ENCODE peak calls at places on chromosome 1, in four cellular contexts. N is heart left ventricle, E is OCI-LY7, A is HAP-1. L is an unnamed sample.
A peak's percentile ranks its signal among the peaks of the same experiment; 100 is the strongest.

GRCh38 chr1:241715956-241716355 is 63.9 kb downstream of the WDR64 start:
- DNase-seq in E (no peak), N (no peak), A (no peak), L (no peak)

GRCh38 chr1:55868026-55868425 is 652.9 kb upstream of the USP24 start:
- DNase-seq in A (no peak), E (no peak), N (no peak), L (no peak)

GRCh38 chr1:200372095-200372884 is 37.5 kb downstream of the ZNF281 start:
- DNase-seq in A (no peak), E (no peak), N (no peak), L (peak; percentile 73)

GRCh38 chr1:47557086-47557866 is 119.4 kb downstream of the FOXD2 start:
- DNase-seq in N (no peak), A (no peak), E (no peak), L (no peak)

GRCh38 chr1:205925730-205926129 is 17.5 kb downstream of the SLC26A9 start:
- DNase-seq in E (no peak), A (no peak), N (no peak), L (peak; percentile 19)

GRCh38 chr1:239233626-239234025 is 152.7 kb upstream of the CHRM3 start:
- DNase-seq in A (no peak), E (no peak), N (no peak), L (no peak)

GRCh38 chr1:39919545-39919944 is 17.8 kb upstream of the MYCL start:
- DNase-seq in N (no peak), A (peak; percentile 71), E (peak; percentile 80), L (peak; percentile 76)

GRCh38 chr1:61967750-61968149 is 225.5 kb downstream of the PATJ start:
- DNase-seq in N (no peak), A (no peak), E (no peak), L (no peak)

GRCh38 chr1:178931843-178932551 is 61.1 kb upstream of the ANGPTL1 start:
- DNase-seq in A (no peak), N (peak; percentile 28), E (no peak), L (no peak)

GRCh38 chr1:13642306-13643004 is 57.5 kb upstream of the PRDM2 start:
- DNase-seq in E (peak; percentile 70), A (no peak), N (no peak), L (no peak)

GRCh38 chr1:156551866-156552265 is 20.5 kb downstream of the IQGAP3 start:
- DNase-seq in A (no peak), N (no peak), E (no peak), L (peak; percentile 73)

DNA sequence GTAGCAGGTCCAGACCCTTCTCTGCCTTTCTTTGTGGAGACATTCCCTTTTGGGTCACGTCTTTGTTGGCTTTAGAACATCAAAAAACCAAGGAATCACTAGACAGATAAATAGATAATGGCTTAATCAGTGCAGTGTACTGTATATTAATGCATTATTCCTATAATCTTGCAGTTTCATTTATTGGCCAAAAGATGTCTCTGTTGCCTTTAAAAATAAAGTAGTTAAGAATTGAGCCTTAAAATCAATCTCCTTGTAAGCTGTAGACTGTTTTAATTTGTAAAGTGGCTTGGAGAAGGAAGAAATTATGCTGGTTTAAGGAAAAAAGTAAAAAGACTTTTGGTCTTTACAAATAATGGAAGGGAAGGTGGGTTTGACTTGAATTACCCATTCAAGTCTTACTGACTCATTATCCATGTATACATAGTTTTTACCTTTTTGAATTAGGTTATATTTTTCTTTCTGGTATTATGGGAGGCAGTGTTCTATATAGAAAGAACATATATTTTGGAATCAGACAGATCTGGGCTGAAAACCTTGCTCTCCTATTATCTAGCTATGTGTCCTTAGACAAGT is 84.6 kb downstream of the VPS13D start:
- DNase-seq in N (no peak), E (peak; percentile 23), A (peak; percentile 56), L (no peak)
- H3K4me1 ChIP-seq in N (peaks cover 12% of the 10 kb centered on the region), E (no peaks in the 10 kb centered on the region), A (no peaks in the 10 kb centered on the region), L (no peaks in the 10 kb centered on the region)

GRCh38 chr1:147580200-147580557 is 38.9 kb downstream of the BCL9 start:
- DNase-seq in A (no peak), N (no peak), E (no peak), L (peak; percentile 46)
- H3K4me1 ChIP-seq in A (peaks cover 3% of the 10 kb centered on the region), N (no peaks in the 10 kb centered on the region), E (peaks cover 8% of the 10 kb centered on the region), L (no peaks in the 10 kb centered on the region)

GRCh38 chr1:234530641-234531040 is 51.7 kb upstream of the TARBP1 start:
- DNase-seq in N (no peak), E (no peak), A (no peak), L (no peak)
- H3K4me1 ChIP-seq in N (peaks cover 67% of the 10 kb centered on the region), E (peaks cover 20% of the 10 kb centered on the region), A (peaks cover 4% of the 10 kb centered on the region), L (peaks cover 41% of the 10 kb centered on the region)

GRCh38 chr1:162389971-162390370 is 8.4 kb downstream of the C1orf226 start:
- DNase-seq in N (no peak), A (no peak), E (no peak), L (no peak)

GRCh38 chr1:162389021-162389818 is 7.7 kb downstream of the C1orf226 start:
- DNase-seq in A (no peak), E (no peak), N (no peak), L (peak; percentile 60)

GRCh38 chr1:162388615-162389014 is 7.1 kb downstream of the C1orf226 start:
- DNase-seq in N (no peak), E (no peak), A (no peak), L (no peak)

GRCh38 chr1:162390396-162391185 is 9.1 kb downstream of the C1orf226 start:
- DNase-seq in E (no peak), A (no peak), N (no peak), L (no peak)

DNA sequence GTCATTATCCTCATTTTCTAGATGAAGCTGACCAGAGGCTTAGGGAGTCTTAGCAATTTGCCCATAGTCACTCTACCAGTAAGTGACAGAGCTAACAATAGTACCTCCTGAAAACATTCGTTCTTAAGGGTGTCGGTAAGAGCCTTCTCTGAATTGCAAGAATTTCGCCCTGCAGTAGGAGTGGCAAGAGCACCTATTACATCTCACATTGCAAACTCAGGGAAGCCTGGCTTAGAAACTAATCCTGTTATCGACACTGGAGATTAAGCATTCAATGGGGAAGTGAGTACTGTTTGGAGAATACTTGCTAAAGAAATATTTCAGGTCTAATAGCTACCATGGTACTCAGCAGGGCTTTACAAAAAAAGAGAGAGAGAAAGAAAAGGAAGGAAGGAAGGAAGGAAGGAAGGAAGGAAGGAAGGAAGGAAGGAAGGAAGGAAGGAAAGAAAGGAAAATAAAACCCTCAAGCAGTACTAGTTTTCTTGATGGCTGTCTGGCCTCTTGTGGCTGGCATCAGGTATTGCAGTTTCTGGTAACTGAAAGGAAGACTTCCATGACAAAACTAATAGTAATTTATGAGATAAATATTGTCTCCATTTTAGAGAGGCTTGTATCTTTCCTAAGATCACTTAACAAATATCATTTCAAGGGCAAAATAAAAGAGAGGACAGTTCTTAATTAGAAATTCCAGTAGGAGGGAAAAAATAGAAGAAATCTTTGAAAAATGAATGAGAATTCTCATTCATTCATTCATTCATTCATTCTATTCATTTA is 10.4 kb downstream of the C1orf226 start:
- DNase-seq in E (peak; percentile 35), A (peak; percentile 64), N (no peak), L (no peak)
- H3K4me1 ChIP-seq in E (no peaks in the 10 kb centered on the region), A (no peaks in the 10 kb centered on the region), N (no peaks in the 10 kb centered on the region), L (peaks cover 4% of the 10 kb centered on the region)

GRCh38 chr1:235872270-235872669 is 5.6 kb upstream of the LYST start:
- DNase-seq in N (no peak), A (no peak), E (no peak), L (no peak)
- H3K4me1 ChIP-seq in N (no peaks in the 10 kb centered on the region), A (no peaks in the 10 kb centered on the region), E (peaks cover 16% of the 10 kb centered on the region), L (peaks cover 7% of the 10 kb centered on the region)

DNA sequence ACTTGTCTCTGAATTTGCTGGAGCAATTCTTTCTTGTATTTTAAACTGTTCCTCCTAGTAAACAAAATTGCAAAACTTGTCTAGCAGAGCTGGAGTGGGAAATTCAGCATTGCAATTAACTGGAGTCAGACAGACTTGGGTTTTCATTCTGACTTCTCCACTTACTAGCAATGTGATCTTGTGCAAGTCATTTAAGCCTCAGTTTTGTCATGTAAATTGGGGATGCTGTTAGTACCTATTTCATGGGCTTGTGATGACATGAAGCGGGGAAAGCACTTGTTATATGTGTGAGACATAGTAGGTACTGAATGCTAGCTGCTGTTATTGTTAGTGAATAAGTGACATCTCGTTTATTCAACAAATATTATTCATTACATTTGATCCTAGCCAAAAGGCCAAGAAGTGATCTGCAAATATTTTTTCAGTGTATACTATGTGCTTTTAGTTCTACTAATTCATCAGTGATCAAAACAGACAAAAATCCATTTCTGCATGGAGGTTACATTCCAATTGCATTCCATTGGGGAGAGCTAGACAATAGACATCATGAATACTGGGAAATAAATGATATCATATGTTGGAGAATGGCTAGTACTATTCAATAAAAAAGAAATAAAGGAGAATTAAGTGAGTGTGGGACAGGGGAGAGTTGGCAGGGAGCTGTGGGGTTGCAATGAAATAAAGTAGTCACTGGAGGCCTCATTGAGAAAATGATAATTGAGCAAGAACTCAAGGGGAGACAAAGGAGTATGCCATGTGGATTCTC is 47.1 kb downstream of the CACHD1 start:
- DNase-seq in E (no peak), N (no peak), A (peak; percentile 88), L (no peak)
- H3K4me1 ChIP-seq in E (no peaks in the 10 kb centered on the region), N (peaks cover 37% of the 10 kb centered on the region), A (peaks cover 75% of the 10 kb centered on the region), L (peaks cover 8% of the 10 kb centered on the region)